ENCODE peak calls at places on chromosomes 5 and 9, in five cellular contexts. P, N, Z, I and X are unnamed samples. For H3K4me1, the result is how much of the 10 kb centered on the place peaks cover.

GRCh38 chr5:146513462-146513861 is 2.5 kb downstream of the GPR151 start:
- DNase-seq in I (no peak), Z (no peak), N (no peak), P (no peak), X (no peak)

GRCh38 chr5:73867344-73868335 is 241.6 kb downstream of the ARHGEF28 start:
- DNase-seq in Z (no peak), I (peak), N (no peak), P (no peak), X (no peak)

GRCh38 chr5:8829322-8830029 is 716.4 kb downstream of the SEMA5A start:
- DNase-seq in Z (no peak), N (no peak), I (no peak), P (no peak), X (peak)

GRCh38 chr5:103411721-103412120 is 150.9 kb downstream of the NUDT12 start:
- DNase-seq in I (no peak), N (no peak), Z (no peak), P (no peak), X (no peak)

GRCh38 chr9:81535542-81536241 is 153.7 kb downstream of the TLE1 start:
- DNase-seq in N (no peak), P (no peak), Z (no peak), I (no peak), X (no peak)

GRCh38 chr5:53362521-53362941 is 117.9 kb upstream of the FST start:
- DNase-seq in N (no peak), I (no peak), Z (no peak), P (no peak), X (peak)

GRCh38 chr9:237858-238345 is 23.2 kb downstream of the DOCK8 start:
- DNase-seq in I (no peak), N (no peak), Z (no peak), P (no peak), X (no peak)

GRCh38 chr9:70352802-70353201 is 61.7 kb downstream of the KLF9 start:
- DNase-seq in Z (no peak), N (no peak), P (no peak), I (no peak), X (peak)

GRCh38 chr9:127185931-127186781 is 63.7 kb upstream of the ANGPTL2 start:
- DNase-seq in Z (peak), P (peak), I (peak), N (peak), X (no peak)

GRCh38 chr5:143641549-143641955 is 170.4 kb upstream of the HMHB1 start:
- DNase-seq in I (no peak), N (no peak), P (no peak), Z (no peak), X (no peak)

GRCh38 chr5:76608833-76609232 is 14.4 kb downstream of the F2RL2 start:
- DNase-seq in Z (no peak), P (no peak), I (no peak), N (no peak), X (peak)

GRCh38 chr9:121367651-121368510 is 2.2 kb downstream of the STOM start:
- DNase-seq in Z (no peak), N (no peak), P (no peak), I (no peak), X (peak)

GRCh38 chr9:121362813-121363585 is 7.1 kb downstream of the STOM start:
- DNase-seq in P (no peak), Z (no peak), N (no peak), I (no peak), X (peak)

GRCh38 chr9:121360975-121361374 is 9.1 kb downstream of the STOM start:
- DNase-seq in I (no peak), N (no peak), Z (no peak), P (no peak), X (peak)

GRCh38 chr9:121359358-121360294 is 10.4 kb downstream of the STOM start:
- DNase-seq in Z (no peak), P (no peak), N (no peak), I (no peak), X (peak)

DNA sequence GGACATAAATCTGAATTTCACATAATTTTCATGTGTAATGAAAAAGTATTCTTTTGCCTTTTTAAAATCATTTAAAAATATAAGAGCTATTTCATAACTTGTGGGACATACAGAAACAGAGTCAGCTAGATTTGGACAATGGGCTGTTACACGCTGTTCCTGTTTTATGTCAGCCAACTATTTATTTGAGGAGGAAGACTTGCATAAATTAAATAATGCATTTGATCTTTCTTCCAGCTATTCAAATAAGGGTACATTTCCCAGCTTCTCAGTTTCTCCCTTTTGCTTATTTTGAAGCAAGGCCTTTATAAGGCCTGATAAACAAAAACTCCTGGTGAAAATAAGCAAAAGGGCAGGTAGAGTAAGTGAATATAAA is 6.5 kb downstream of the STOM start:
- DNase-seq in Z (no peak), P (no peak), I (no peak), N (no peak), X (no peak)
- H3K4me1 ChIP-seq in Z (under half), P (under half), I (half or more), N (under half), X (under half)

DNA sequence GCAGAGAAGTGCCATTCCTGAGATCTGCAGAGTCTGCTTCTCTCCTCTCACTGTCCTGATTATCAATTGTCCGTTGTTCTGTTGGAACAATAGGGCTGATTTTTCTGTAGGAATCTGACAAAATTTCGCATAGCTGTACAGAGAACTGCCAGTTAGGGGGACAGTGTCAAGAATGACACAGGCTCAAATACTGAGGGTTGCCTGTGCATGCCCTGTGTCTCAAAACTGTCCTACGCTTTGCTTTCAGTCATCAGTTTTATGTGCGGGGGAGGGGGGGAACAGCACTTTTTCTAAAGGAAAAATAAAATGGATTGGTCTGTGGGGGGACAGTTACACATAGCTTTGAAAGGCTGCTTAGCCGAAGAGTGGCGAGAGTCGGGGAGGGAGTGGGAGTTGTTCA is 248.6 kb downstream of the PDZD2 start:
- DNase-seq in I (no peak), Z (no peak), P (no peak), N (no peak), X (no peak)
- H3K27ac ChIP-seq in I (no peak), Z (no peak), P (no peak), N (no peak), X (no peak)

GRCh38 chr5:14901462-14902051 is 30.0 kb upstream of the ANKH start:
- DNase-seq in Z (no peak), P (no peak), N (no peak), I (no peak), X (no peak)
- H3K4me3 ChIP-seq in Z (no peak), P (no peak), N (no peak), I (no peak), X (no peak)

GRCh38 chr5:133934311-133934710 is 34.1 kb downstream of the C5orf15 start:
- DNase-seq in Z (no peak), N (no peak), I (no peak), P (no peak), X (no peak)
- H3K4me1 ChIP-seq in Z (under half), N (under half), I (under half), P (under half), X (under half)

DNA sequence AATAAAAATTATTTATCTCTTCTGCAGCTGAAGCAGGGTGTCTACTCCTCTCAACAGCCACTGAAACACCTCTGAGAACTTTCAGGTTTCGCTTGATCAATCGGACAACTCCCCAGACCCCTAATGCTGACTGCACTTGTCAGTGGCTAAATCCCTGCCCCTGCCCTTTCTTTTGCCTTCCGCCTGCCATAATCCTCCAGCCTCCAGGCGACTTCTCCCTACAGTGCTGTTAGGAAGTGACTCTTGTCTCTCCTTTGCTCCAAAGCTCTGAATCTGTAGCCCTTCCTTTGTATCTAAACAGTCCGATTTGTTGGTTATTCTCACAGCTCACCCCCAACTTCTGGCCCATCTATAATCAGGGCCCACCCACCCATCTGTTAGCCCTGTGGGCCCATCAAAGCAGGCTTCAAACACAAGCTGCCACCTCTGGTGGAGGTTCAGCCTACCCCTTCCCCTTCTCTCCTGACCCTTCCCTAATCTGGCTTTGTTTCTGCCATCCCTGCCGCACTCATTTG is 53.7 kb upstream of the IFNK start:
- DNase-seq in N (no peak), I (no peak), Z (no peak), P (no peak), X (no peak)
- H3K27ac ChIP-seq in N (peak), I (no peak), Z (peak), P (no peak), X (no peak)

DNA sequence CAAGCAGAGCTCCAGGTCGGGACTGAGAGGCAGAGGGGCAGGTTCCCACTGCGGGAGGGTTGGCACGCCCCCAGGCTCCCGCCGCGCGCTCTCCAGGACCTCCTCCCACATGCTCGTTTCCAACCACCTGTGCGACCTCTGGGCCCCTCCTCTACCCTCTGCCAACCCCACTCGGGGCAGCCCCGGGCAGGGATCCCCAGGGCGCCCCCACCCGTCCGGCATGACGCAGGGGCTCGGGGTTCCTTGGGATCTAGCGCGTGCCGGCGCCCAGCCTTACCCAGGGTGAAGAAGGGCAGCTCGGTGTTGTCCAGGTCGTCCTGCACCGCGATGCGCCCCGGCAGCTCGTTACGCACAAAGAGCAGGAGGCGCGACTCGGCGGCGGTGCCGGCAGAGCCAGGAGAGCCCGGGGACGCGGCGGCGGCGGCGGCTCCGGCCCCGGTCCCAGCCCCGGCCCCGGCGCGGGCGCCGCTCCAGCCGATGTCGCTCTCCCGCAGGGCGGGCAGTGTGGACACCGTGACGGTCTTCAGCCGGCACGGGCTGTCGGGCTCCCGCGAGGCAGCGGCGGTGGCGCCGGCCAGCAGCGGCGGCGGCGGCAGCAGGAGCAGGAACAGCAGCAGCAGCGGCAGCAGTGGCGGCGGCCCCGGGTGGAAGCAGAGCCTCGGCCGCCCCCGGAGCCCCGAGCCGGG is 494 bp downstream of the ASTN2 start:
- DNase-seq in I (no peak), N (no peak), P (peak), Z (peak), X (peak)
- H3K4me3 ChIP-seq in I (peak), N (peak), P (peak), Z (peak), X (peak)

GRCh38 chr9:113220467-113221002 is 542 bp downstream of the FKBP15 start:
- DNase-seq in Z (no peak), N (no peak), P (no peak), I (no peak), X (no peak)
- H3K4me1 ChIP-seq in Z (under half), N (under half), P (under half), I (half or more), X (under half)

GRCh38 chr9:136707849-136708517 is 4.4 kb upstream of the DIPK1B start:
- DNase-seq in P (no peak), I (no peak), N (no peak), Z (no peak), X (no peak)

GRCh38 chr9:136707011-136707410 is 5.4 kb upstream of the DIPK1B start:
- DNase-seq in I (no peak), N (no peak), P (no peak), Z (no peak), X (no peak)

GRCh38 chr9:136703231-136703870 is 9.0 kb upstream of the DIPK1B start:
- DNase-seq in I (no peak), Z (no peak), P (no peak), N (no peak), X (no peak)

GRCh38 chr9:136701665-136702048 is 10.7 kb upstream of the DIPK1B start:
- DNase-seq in I (no peak), P (no peak), Z (no peak), N (no peak), X (no peak)

GRCh38 chr9:136705564-136705963 is 6.8 kb upstream of the DIPK1B start:
- DNase-seq in N (no peak), P (no peak), I (no peak), Z (no peak), X (no peak)
- H3K27ac ChIP-seq in N (no peak), P (no peak), I (no peak), Z (no peak), X (no peak)